ENCODE peak calls at places on chromosomes 7 and 10, in nine cellular contexts. C is nephron progenitor cell; P is aorta; V is naive B cell; G is stimulated activated CD4-positive, alpha-beta T cell treated with anti-CD3 and anti-CD28 coated beads, Interleukin-15, amount 100 ng/mL, for 24 hours; B is fibroblast of lung; N is neuronal stem cell; W is cardiac septum; T is esophagus muscularis mucosa. F is an unnamed sample.

GRCh38 chr10:113425596-113425995 is 127.3 kb upstream of the HABP2 start:
- DNase-seq in C (no peak), P (no peak), V (no peak), G (no peak), B (no peak), N (no peak), W (no peak), T (no peak), F (peak)

GRCh38 chr10:64846706-64847105 is 1325.5 kb downstream of the REEP3 start:
- DNase-seq in C (no peak), P (no peak), V (no peak), G (no peak), B (peak), N (no peak), W (no peak), T (no peak), F (no peak)

GRCh38 chr10:12419279-12419847 is 70.0 kb downstream of the CAMK1D start:
- DNase-seq in C (no peak), P (peak), V (no peak), G (peak), B (peak), N (no peak), W (no peak), T (peak), F (peak)

GRCh38 chr10:91545817-91546216 is 87.1 kb downstream of the PPP1R3C start:
- DNase-seq in C (no peak), P (no peak), V (no peak), G (no peak), B (no peak), N (no peak), W (no peak), T (no peak), F (no peak)

GRCh38 chr7:155750255-155751125 is 61.8 kb downstream of the SHH start:
- DNase-seq in C (no peak), P (no peak), V (no peak), G (no peak), B (no peak), N (no peak), W (no peak), T (no peak), F (no peak)

GRCh38 chr7:22633286-22633953 is 93.6 kb upstream of the IL6 start:
- DNase-seq in C (no peak), P (no peak), V (no peak), G (no peak), B (no peak), N (no peak), W (no peak), T (no peak), F (peak)

GRCh38 chr7:155298288-155298833 is 683 bp downstream of the INSIG1 start:
- DNase-seq in C (peak), P (no peak), V (no peak), G (no peak), B (no peak), N (no peak), W (no peak), T (no peak), F (no peak)

GRCh38 chr10:80144302-80145131 is 12.0 kb downstream of the PLAC9 start:
- DNase-seq in C (no peak), P (peak), V (peak), G (peak), B (no peak), N (no peak), W (peak), T (no peak), F (no peak)

GRCh38 chr7:142815099-142815498 is 39.8 kb upstream of the EPHB6 start:
- DNase-seq in C (no peak), P (no peak), V (no peak), G (no peak), B (no peak), N (no peak), W (no peak), T (no peak), F (no peak)

GRCh38 chr10:103870503-103870902 is 15.1 kb upstream of the SH3PXD2A start:
- DNase-seq in C (no peak), P (no peak), V (no peak), G (no peak), B (no peak), N (no peak), W (no peak), T (no peak), F (no peak)

GRCh38 chr7:6015917-6016652 is 7.0 kb downstream of the AIMP2 start:
- DNase-seq in C (no peak), P (peak), V (no peak), G (no peak), B (peak), N (no peak), W (no peak), T (no peak), F (peak)

GRCh38 chr10:34954142-34954541 is 136.0 kb downstream of the CUL2 start:
- DNase-seq in C (no peak), P (no peak), V (no peak), G (no peak), B (no peak), N (no peak), W (no peak), T (no peak), F (no peak)

GRCh38 chr7:155104913-155105312 is 34.8 kb downstream of the HTR5A start:
- DNase-seq in C (no peak), P (no peak), V (no peak), G (no peak), B (no peak), N (no peak), W (no peak), T (no peak), F (no peak)

GRCh38 chr10:21514101-21514807 is 11.2 kb downstream of the SKIDA1 start:
- DNase-seq in C (no peak), P (no peak), V (no peak), G (no peak), B (no peak), N (no peak), W (no peak), T (no peak), F (peak)

GRCh38 chr10:6748981-6749630 is 169.0 kb upstream of the PRKCQ start:
- DNase-seq in C (no peak), P (no peak), V (no peak), G (no peak), B (peak), N (no peak), W (no peak), T (no peak), F (peak)

GRCh38 chr10:95513008-95513589 is 48.1 kb downstream of the SORBS1 start:
- DNase-seq in C (no peak), P (no peak), V (no peak), G (no peak), B (no peak), N (no peak), W (no peak), T (no peak), F (no peak)

GRCh38 chr7:107564553-107565298 is 955 bp downstream of the DUS4L start:
- DNase-seq in C (no peak), P (no peak), V (no peak), G (no peak), B (peak), N (no peak), W (no peak), T (no peak), F (peak)

GRCh38 chr7:44283381-44284211 is 41.8 kb downstream of the CAMK2B start:
- DNase-seq in C (peak), P (peak), V (no peak), G (peak), B (no peak), N (no peak), W (peak), T (no peak), F (no peak)

GRCh38 chr7:107659666-107660065 is 962 bp upstream of the SLC26A4 start:
- DNase-seq in C (no peak), P (no peak), V (no peak), G (peak), B (peak), N (no peak), W (no peak), T (no peak), F (peak)

GRCh38 chr10:113113241-113113640 is 163.2 kb downstream of the TCF7L2 start:
- DNase-seq in C (no peak), P (no peak), V (no peak), G (no peak), B (no peak), N (no peak), W (no peak), T (no peak), F (no peak)

GRCh38 chr7:159033956-159034938 is 110.4 kb downstream of the VIPR2 start:
- DNase-seq in C (no peak), P (no peak), V (no peak), G (no peak), B (no peak), N (no peak), W (peak), T (peak), F (no peak)

GRCh38 chr10:33880291-33880690 is 545.8 kb upstream of the NRP1 start:
- DNase-seq in C (no peak), P (no peak), V (no peak), G (no peak), B (peak), N (no peak), W (no peak), T (no peak), F (no peak)

F was measured in astrocyte of the hippocampus.